ENCODE peak calls at places on chromosomes 4 and X, in four cellular contexts. W, B, Y and M are unnamed samples.

GRCh38 chrX:23292979-23293651 is 41.5 kb upstream of the PTCHD1 start:
- DNase-seq in W (no peak), B (no peak), Y (no peak), M (no peak)

GRCh38 chrX:150032742-150033141 is 94.5 kb upstream of the EOLA2 start:
- DNase-seq in W (no peak), B (no peak), Y (peak; percentile 36), M (peak; percentile 59)

GRCh38 chr4:100386270-100386669 is 131.6 kb downstream of the EMCN start:
- DNase-seq in W (no peak), B (no peak), Y (no peak), M (no peak)

GRCh38 chr4:2469192-2469984 is 482 bp downstream of the RNF4 start:
- DNase-seq in W (peak; percentile 77), B (no peak), Y (no peak), M (peak; percentile 25)

GRCh38 chr4:48173055-48173991 is 39.3 kb upstream of the TXK start:
- DNase-seq in W (no peak), B (peak; percentile 26), Y (peak; percentile 24), M (peak; percentile 15)

GRCh38 chr4:73853246-73853704 is at the start of gene PF4V1:
- DNase-seq in W (peak; percentile 65), B (no peak), Y (no peak), M (peak; percentile 41)

GRCh38 chr4:183905593-183906485 is 732 bp downstream of the STOX2 start:
- DNase-seq in W (peak; percentile 75), B (no peak), Y (no peak), M (peak; percentile 36)

GRCh38 chrX:119374736-119375135 is 24.4 kb upstream of the SLC25A43 start:
- DNase-seq in W (no peak), B (no peak), Y (no peak), M (no peak)

GRCh38 chr4:95921470-95921869 is 81.6 kb downstream of the PDHA2 start:
- DNase-seq in W (no peak), B (no peak), Y (no peak), M (no peak)

GRCh38 chr4:38099908-38100407 is 139.8 kb downstream of the PTTG2 start:
- DNase-seq in W (no peak), B (peak; percentile 92), Y (no peak), M (peak; percentile 92)

GRCh38 chr4:1279253-1279652 is 10.4 kb upstream of the MAEA start:
- DNase-seq in W (no peak), B (no peak), Y (no peak), M (no peak)

GRCh38 chrX:131816551-131817136 is 206.5 kb upstream of the STK26 start:
- DNase-seq in W (no peak), B (no peak), Y (peak; percentile 74), M (no peak)